ENCODE peak calls at places on chromosomes 12 and 14, in eight cellular contexts. S, I, D, A, T, Z, R and P are unnamed samples.

GRCh38 chr12:59041241-59042121 is 121.2 kb upstream of the LRIG3 start:
- DNase-seq in S (peak; percentile 63), I (no peak), D (peak; percentile 88), A (peak; percentile 76), T (peak; percentile 85), Z (no peak), R (peak; percentile 96), P (peak; percentile 84)

GRCh38 chr12:5467941-5468340 is 36.0 kb downstream of the NTF3 start:
- DNase-seq in S (no peak), I (no peak), D (peak; percentile 34), A (peak; percentile 31), T (no peak), Z (no peak), R (no peak), P (no peak)

GRCh38 chr12:113232787-113233585 is 11.7 kb downstream of the TPCN1 start:
- DNase-seq in S (peak; percentile 75), I (peak; percentile 44), D (no peak), A (no peak), T (no peak), Z (peak; percentile 50), R (no peak), P (no peak)

GRCh38 chr14:50022661-50023060 is 93.7 kb downstream of the VCPKMT start:
- DNase-seq in S (no peak), I (no peak), D (no peak), A (no peak), T (no peak), Z (no peak), R (no peak), P (no peak)

GRCh38 chr12:110807640-110808039 is 39.1 kb upstream of the CCDC63 start:
- DNase-seq in S (no peak), I (no peak), D (no peak), A (no peak), T (no peak), Z (no peak), R (no peak), P (no peak)

GRCh38 chr12:46770501-46771183 is 55.2 kb downstream of the SLC38A4 start:
- DNase-seq in S (peak; percentile 41), I (no peak), D (peak; percentile 53), A (peak; percentile 56), T (no peak), Z (no peak), R (peak; percentile 43), P (no peak)

GRCh38 chr14:85535316-85535715 is 5.4 kb downstream of the FLRT2 start:
- DNase-seq in S (no peak), I (no peak), D (peak; percentile 1), A (no peak), T (no peak), Z (no peak), R (peak; percentile 8), P (no peak)

GRCh38 chr12:71981149-71981548 is 42.5 kb downstream of the TPH2 start:
- DNase-seq in S (no peak), I (no peak), D (no peak), A (no peak), T (no peak), Z (no peak), R (no peak), P (no peak)

GRCh38 chr12:2541805-2542204 is 253.0 kb upstream of the FKBP4 start:
- DNase-seq in S (no peak), I (no peak), D (no peak), A (no peak), T (no peak), Z (no peak), R (no peak), P (no peak)

GRCh38 chr12:117662620-117663395 is 301.4 kb upstream of the NOS1 start:
- DNase-seq in S (no peak), I (no peak), D (peak; percentile 16), A (peak; percentile 57), T (no peak), Z (no peak), R (no peak), P (no peak)

GRCh38 chr14:38211258-38211735 is 3.6 kb downstream of the SSTR1 start:
- DNase-seq in S (no peak), I (no peak), D (peak; percentile 38), A (no peak), T (no peak), Z (no peak), R (no peak), P (no peak)

GRCh38 chr14:61240206-61240605 is 40.9 kb downstream of the TMEM30B start:
- DNase-seq in S (no peak), I (no peak), D (no peak), A (no peak), T (no peak), Z (no peak), R (no peak), P (no peak)